ENCODE peak calls at places on chromosomes 12 and 14, in four cellular contexts. I is activated naive CD4-positive, alpha-beta T cell; G is MM.1S; Y is endothelial cell. B is an unnamed sample.

GRCh38 chr14:56122306-56122705 is 4.1 kb downstream of the PELI2 start:
- DNase-seq in G (no peak), Y (no peak), I (no peak), B (no peak)

GRCh38 chr12:57173089-57173488 is 25.7 kb upstream of the LRP1-AS start:
- DNase-seq in Y (peak), G (no peak), I (no peak), B (peak)

GRCh38 chr14:23512156-23512555 is 39.4 kb downstream of the ZFHX2 start:
- DNase-seq in Y (no peak), G (no peak), I (no peak), B (no peak)

GRCh38 chr12:6852651-6853354 is 853 bp downstream of the USP5 start:
- DNase-seq in Y (no peak), G (peak), I (peak), B (peak)

GRCh38 chr12:114213055-114213561 is 192.8 kb downstream of the TBX5 start:
- DNase-seq in Y (no peak), I (no peak), G (no peak), B (peak)

GRCh38 chr12:32944195-32944594 is 47.6 kb upstream of the PKP2 start:
- DNase-seq in G (no peak), I (no peak), Y (no peak), B (no peak)

GRCh38 chr12:65876898-65877721 is 52.8 kb downstream of the HMGA2 start:
- DNase-seq in G (no peak), Y (no peak), I (no peak), B (peak)

GRCh38 chr14:24274101-24274543 is 2.7 kb upstream of the RABGGTA start:
- DNase-seq in I (no peak), Y (no peak), G (peak), B (no peak)

GRCh38 chr12:66733839-66734238 is 55.0 kb upstream of the GRIP1 start:
- DNase-seq in I (no peak), G (no peak), Y (no peak), B (no peak)

GRCh38 chr12:119594399-119594730 is 791 bp downstream of the TMEM233 start:
- DNase-seq in Y (peak), G (no peak), I (no peak), B (no peak)

GRCh38 chr12:129607293-129607692 is 296.5 kb downstream of the TMEM132D start:
- DNase-seq in G (no peak), I (no peak), Y (no peak), B (no peak)

GRCh38 chr14:92287987-92288386 is 35.0 kb upstream of the SLC24A4 start:
- DNase-seq in I (no peak), G (no peak), Y (no peak), B (peak)

GRCh38 chr14:91419044-91419397 is 1.4 kb upstream of the CCDC88C start:
- DNase-seq in G (no peak), I (no peak), Y (no peak), B (no peak)

GRCh38 chr12:57149309-57149900 is 2.0 kb upstream of the LRP1-AS start:
- DNase-seq in G (no peak), I (no peak), Y (no peak), B (peak)